ENCODE peak calls at places on chromosome 21, in eight cellular contexts. X, M, J, Z, W, L, F and G are unnamed samples.

GRCh38 chr21:44931137-44931500 is 8.7 kb upstream of the SLX9 start:
- DNase-seq in X (peak; percentile 88), M (no peak), W (no peak), F (peak; percentile 89), L (peak; percentile 43), J (no peak), Z (no peak), G (no peak)

GRCh38 chr21:44485796-44486195 is 30.5 kb downstream of the LRRC3 start:
- DNase-seq in J (no peak), W (no peak), F (no peak), L (peak; percentile 24), Z (no peak), X (no peak), M (no peak), G (no peak)

GRCh38 chr21:31530918-31531705 is 128.4 kb upstream of the SOD1 start:
- DNase-seq in M (no peak), L (no peak), J (no peak), F (no peak), Z (no peak), W (no peak), X (no peak), G (peak; percentile 77)

GRCh38 chr21:19420607-19421006 is 1017.0 kb upstream of the TMPRSS15 start:
- DNase-seq in Z (no peak), X (no peak), L (no peak), F (no peak), W (no peak), J (no peak), M (no peak), G (no peak)

GRCh38 chr21:23660560-23660959 is 1946.7 kb downstream of the MRPL39 start:
- DNase-seq in W (no peak), X (no peak), Z (no peak), L (no peak), J (no peak), F (no peak), M (no peak), G (no peak)

GRCh38 chr21:25283720-25284119 is 323.6 kb downstream of the MRPL39 start:
- DNase-seq in L (no peak), Z (no peak), F (no peak), J (no peak), M (peak; percentile 1), W (no peak), X (no peak), G (no peak)

GRCh38 chr21:37529649-37530048 is 163.1 kb downstream of the DYRK1A start:
- DNase-seq in W (no peak), X (no peak), M (no peak), L (no peak), F (no peak), Z (no peak), J (no peak), G (no peak)

GRCh38 chr21:14070049-14070893 is 140.5 kb downstream of the LIPI start:
- DNase-seq in Z (no peak), X (peak; percentile 74), L (no peak), W (no peak), F (no peak), J (peak; percentile 3), M (no peak), G (no peak)

GRCh38 chr21:25801217-25802015 is 66.6 kb downstream of the GABPA start:
- DNase-seq in M (peak; percentile 90), Z (peak; percentile 70), L (peak; percentile 79), F (peak; percentile 90), J (peak; percentile 84), X (peak; percentile 85), W (peak; percentile 61), G (peak; percentile 81)

GRCh38 chr21:42493109-42494060 is 2.6 kb downstream of the RSPH1 start:
- DNase-seq in W (no peak), L (no peak), F (peak; percentile 88), Z (no peak), M (no peak), X (no peak), J (peak; percentile 94), G (no peak)

GRCh38 chr21:31124005-31124404 is 85.7 kb upstream of the KRTAP19-8 start:
- DNase-seq in X (no peak), M (no peak), F (no peak), L (no peak), W (no peak), J (no peak), Z (no peak), G (no peak)

GRCh38 chr21:44751186-44751798 is 39.9 kb upstream of the TSPEAR start:
- DNase-seq in Z (no peak), F (no peak), X (peak; percentile 57), J (no peak), M (no peak), W (no peak), L (no peak), G (no peak)

GRCh38 chr21:29719561-29719960 is 220.2 kb downstream of the GRIK1 start:
- DNase-seq in M (no peak), X (no peak), Z (no peak), L (no peak), W (no peak), F (no peak), J (no peak), G (no peak)

GRCh38 chr21:31330144-31330483 is 13.9 kb downstream of the TIAM1 start:
- DNase-seq in X (no peak), F (no peak), M (no peak), Z (no peak), W (no peak), L (no peak), J (no peak), G (no peak)

GRCh38 chr21:44924611-44925010 is 3.9 kb upstream of the ITGB2 start:
- DNase-seq in F (no peak), J (no peak), Z (no peak), W (no peak), M (no peak), L (no peak), X (peak; percentile 1), G (no peak)

GRCh38 chr21:43809346-43809799 is 20.0 kb downstream of the RRP1 start:
- DNase-seq in W (no peak), M (no peak), X (peak; percentile 77), F (no peak), Z (no peak), L (no peak), J (no peak), G (no peak)

GRCh38 chr21:28235169-28235892 is 757.3 kb downstream of the LTN1 start:
- DNase-seq in F (no peak), M (no peak), W (no peak), L (no peak), X (peak; percentile 16), J (no peak), Z (no peak), G (no peak)

GRCh38 chr21:37373539-37373938 is 7.0 kb downstream of the DYRK1A start:
- DNase-seq in J (no peak), Z (no peak), L (no peak), W (no peak), M (no peak), F (no peak), X (no peak), G (no peak)

GRCh38 chr21:44964381-44964780 is 24.6 kb downstream of the SLX9 start:
- DNase-seq in Z (no peak), J (no peak), X (peak; percentile 59), M (no peak), W (no peak), L (no peak), F (no peak), G (no peak)

GRCh38 chr21:28256420-28256831 is 736.3 kb downstream of the LTN1 start:
- DNase-seq in Z (no peak), L (no peak), J (peak; percentile 82), X (no peak), M (no peak), F (no peak), W (no peak), G (no peak)

DNA sequence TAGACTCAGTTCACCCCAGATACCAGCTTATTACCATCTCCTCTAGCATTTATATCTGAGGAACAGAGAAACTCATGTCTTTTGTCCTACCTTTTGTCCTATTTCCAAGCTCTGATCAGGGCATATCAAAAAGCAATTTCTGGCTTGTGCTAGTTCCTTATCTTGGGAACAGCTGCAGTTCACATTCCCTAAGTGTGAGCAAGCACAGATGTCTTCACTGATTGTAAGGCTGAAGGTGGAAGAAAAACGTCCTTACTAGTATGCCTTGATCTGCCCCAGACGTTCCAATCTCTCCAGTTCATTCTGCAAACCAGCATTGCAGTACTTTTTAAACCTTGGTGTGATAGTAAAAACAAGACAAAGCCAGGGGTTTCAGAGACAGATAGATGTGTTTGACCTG is 139.8 kb downstream of the NCAM2 start:
- DNase-seq in F (no peak), X (no peak), L (no peak), J (no peak), W (no peak), M (no peak), Z (no peak), G (no peak)
- H3K27ac ChIP-seq in F (no peak overlapping the region), X (no peak overlapping the region), L (no peak overlapping the region), J (no peak overlapping the region), W (no peak overlapping the region), M (no peak overlapping the region), Z (no peak overlapping the region), G (no peak overlapping the region)

DNA sequence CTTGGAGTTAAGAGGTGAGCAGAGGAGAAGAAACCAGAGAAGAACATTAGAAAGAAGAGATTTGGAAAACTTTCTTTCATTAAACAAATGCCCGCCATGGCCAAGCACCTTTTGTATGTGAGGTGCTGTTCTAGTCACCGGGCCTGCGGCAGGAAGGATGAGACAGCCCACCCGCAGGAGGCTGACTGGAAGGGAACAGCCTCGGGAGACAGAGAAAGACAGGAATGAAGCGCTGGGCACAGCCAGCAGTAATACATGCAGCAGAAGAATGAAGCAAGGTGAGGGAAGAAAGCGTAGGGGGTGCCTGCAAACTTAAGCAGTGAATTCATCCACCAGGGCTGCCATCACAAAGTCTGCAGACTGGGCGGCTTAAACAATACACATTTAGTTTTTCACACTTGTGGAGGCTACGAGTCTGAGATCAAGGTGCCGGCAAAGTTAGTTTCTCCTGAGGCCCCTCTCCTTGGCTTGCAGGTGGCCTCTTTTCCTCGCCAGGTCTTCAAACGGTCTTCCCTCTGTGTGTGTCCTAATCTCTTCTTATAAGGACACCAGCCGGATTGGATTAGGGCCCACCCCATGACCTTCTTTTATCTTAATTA is 188.1 kb downstream of the PSMG1 start:
- DNase-seq in M (no peak), F (no peak), L (no peak), X (no peak), J (no peak), W (no peak), Z (no peak), G (no peak)
- H3K27ac ChIP-seq in M (peak overlapping the region; percentile 77), F (peak overlapping the region; percentile 53), L (no peak overlapping the region), X (no peak overlapping the region), J (peak overlapping the region; percentile 52), W (no peak overlapping the region), Z (no peak overlapping the region), G (peak overlapping the region; percentile 80)

DNA sequence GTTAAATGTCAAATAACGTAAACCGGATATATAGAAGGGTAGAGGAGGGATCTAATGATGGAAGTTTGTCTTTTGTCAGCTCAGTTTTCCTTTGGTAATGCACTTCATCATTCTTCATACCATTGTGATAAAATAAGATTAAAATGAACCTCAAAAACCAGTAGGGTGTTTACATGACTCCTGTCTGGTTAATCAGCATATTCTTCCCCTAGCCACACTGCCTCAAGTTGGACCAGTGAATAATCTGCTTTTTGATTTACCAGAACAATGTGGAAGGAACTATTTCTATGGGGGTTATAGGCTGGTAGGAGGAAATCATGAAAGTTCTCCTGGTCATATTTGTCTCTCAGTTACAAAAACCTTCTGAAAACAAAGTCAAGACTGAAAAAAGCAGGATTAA is 634.7 kb downstream of the NCAM2 start:
- DNase-seq in X (no peak), M (no peak), J (no peak), F (no peak), W (no peak), L (no peak), Z (no peak), G (no peak)
- H3K27ac ChIP-seq in X (no peak overlapping the region), M (no peak overlapping the region), J (no peak overlapping the region), F (no peak overlapping the region), W (no peak overlapping the region), L (no peak overlapping the region), Z (no peak overlapping the region), G (no peak overlapping the region)

GRCh38 chr21:41168391-41169257 is 664 bp downstream of the BACE2 start:
- DNase-seq in X (peak; percentile 80), F (peak; percentile 75), M (peak; percentile 29), L (peak; percentile 5), W (peak; percentile 30), J (peak; percentile 41), Z (no peak), G (peak; percentile 56)
- H3K27ac ChIP-seq in X (peak overlapping the region; percentile 82), F (peak overlapping the region; percentile 94), M (peak overlapping the region; percentile 97), L (no peak overlapping the region), W (no peak overlapping the region), J (peak overlapping the region; percentile 91), Z (no peak overlapping the region), G (peak overlapping the region; percentile 98)